ENCODE peak calls at places on chromosomes 5 and 9, in seven cellular contexts. T, C, I, U, P, L and X are unnamed samples.

GRCh38 chr5:90015584-90016018 is 394.0 kb downstream of the CETN3 start:
- DNase-seq in T (peak; percentile 14), C (no peak), I (no peak), U (no peak), P (no peak), L (no peak), X (peak; percentile 65)

GRCh38 chr9:134633362-134634142 is 8.1 kb upstream of the COL5A1 start:
- DNase-seq in T (no peak), C (no peak), I (no peak), U (no peak), P (no peak), L (no peak), X (no peak)

GRCh38 chr5:39412995-39413394 is 11.8 kb downstream of the DAB2 start:
- DNase-seq in T (no peak), C (no peak), I (no peak), U (no peak), P (no peak), L (no peak), X (no peak)

GRCh38 chr9:33250458-33250995 is 10.6 kb downstream of the SPINK4 start:
- DNase-seq in T (no peak), C (peak; percentile 59), I (no peak), U (no peak), P (no peak), L (no peak), X (no peak)

GRCh38 chr9:94639045-94639995 is at the start of gene FBP1:
- DNase-seq in T (peak; percentile 52), C (no peak), I (peak; percentile 20), U (peak; percentile 21), P (no peak), L (peak; percentile 60), X (peak; percentile 39)

GRCh38 chr5:120083851-120084615 is 380.1 kb upstream of the PRR16 start:
- DNase-seq in T (no peak), C (peak; percentile 64), I (no peak), U (no peak), P (no peak), L (no peak), X (no peak)

GRCh38 chr9:109498195-109499060 is at the start of gene PTPN3:
- DNase-seq in T (no peak), C (peak; percentile 10), I (no peak), U (no peak), P (no peak), L (no peak), X (peak; percentile 34)

GRCh38 chr9:130665431-130666392 is 1.3 kb downstream of the PRDM12 start:
- DNase-seq in T (no peak), C (no peak), I (no peak), U (no peak), P (no peak), L (no peak), X (no peak)

GRCh38 chr9:34127035-34127948 is 794 bp upstream of the DCAF12 start:
- DNase-seq in T (no peak), C (no peak), I (no peak), U (peak; percentile 4), P (no peak), L (no peak), X (no peak)

GRCh38 chr5:132222649-132223038 is 5.0 kb downstream of the P4HA2 start:
- DNase-seq in T (peak; percentile 38), C (no peak), I (no peak), U (no peak), P (no peak), L (no peak), X (no peak)

GRCh38 chr9:4983541-4984165 is 1.4 kb upstream of the JAK2 start:
- DNase-seq in T (no peak), C (no peak), I (no peak), U (no peak), P (no peak), L (peak; percentile 67), X (no peak)

GRCh38 chr9:79812507-79813261 is 240.9 kb downstream of the TLE4 start:
- DNase-seq in T (peak; percentile 10), C (no peak), I (no peak), U (no peak), P (no peak), L (no peak), X (no peak)

GRCh38 chr9:4301302-4301701 is 1.4 kb upstream of the GLIS3 start:
- DNase-seq in T (no peak), C (peak; percentile 83), I (no peak), U (no peak), P (no peak), L (peak; percentile 53), X (peak; percentile 49)

GRCh38 chr9:37730256-37730655 is 23.3 kb upstream of the TRMT10B start:
- DNase-seq in T (no peak), C (no peak), I (no peak), U (no peak), P (no peak), L (no peak), X (peak; percentile 46)

GRCh38 chr9:126860757-126861466 is 473 bp downstream of the ZBTB34 start:
- DNase-seq in T (peak; percentile 47), C (no peak), I (no peak), U (peak; percentile 41), P (no peak), L (no peak), X (peak; percentile 19)

GRCh38 chr5:7592910-7593309 is 197.0 kb downstream of the ADCY2 start:
- DNase-seq in T (no peak), C (no peak), I (no peak), U (peak; percentile 26), P (no peak), L (no peak), X (peak; percentile 29)

GRCh38 chr9:27535701-27536118 is 6.1 kb upstream of the MOB3B start:
- DNase-seq in T (no peak), C (no peak), I (no peak), U (no peak), P (no peak), L (no peak), X (no peak)

GRCh38 chr9:117826837-117827236 is 122.6 kb downstream of the TLR4 start:
- DNase-seq in T (no peak), C (no peak), I (no peak), U (no peak), P (no peak), L (no peak), X (no peak)

GRCh38 chr5:142425286-142426065 is 100.7 kb upstream of the SPRY4 start:
- DNase-seq in T (no peak), C (peak; percentile 49), I (no peak), U (no peak), P (no peak), L (no peak), X (no peak)

GRCh38 chr5:68898961-68899471 is 194.8 kb upstream of the SLC30A5 start:
- DNase-seq in T (no peak), C (peak; percentile 44), I (no peak), U (no peak), P (no peak), L (peak; percentile 91), X (peak; percentile 91)

GRCh38 chr5:117945261-117945660 is 1043.1 kb downstream of the DTWD2 start:
- DNase-seq in T (no peak), C (no peak), I (no peak), U (no peak), P (no peak), L (no peak), X (no peak)

GRCh38 chr9:127417130-127418036 is 6.8 kb upstream of the ZNF79 start:
- DNase-seq in T (no peak), C (peak; percentile 41), I (no peak), U (no peak), P (no peak), L (peak; percentile 79), X (peak; percentile 97)

GRCh38 chr9:35733109-35733541 is 659 bp downstream of the CREB3 start:
- DNase-seq in T (peak; percentile 56), C (peak; percentile 38), I (no peak), U (no peak), P (no peak), L (peak; percentile 63), X (peak; percentile 68)

GRCh38 chr5:73709536-73710129 is 83.6 kb downstream of the ARHGEF28 start:
- DNase-seq in T (no peak), C (no peak), I (no peak), U (no peak), P (no peak), L (peak; percentile 70), X (peak; percentile 78)

GRCh38 chr5:143402464-143403356 is 776 bp downstream of the NR3C1 start:
- DNase-seq in T (peak; percentile 28), C (peak; percentile 24), I (peak; percentile 39), U (peak; percentile 40), P (peak; percentile 43), L (peak; percentile 51), X (peak; percentile 33)

GRCh38 chr5:174951151-174951780 is 226.9 kb downstream of the MSX2 start:
- DNase-seq in T (peak; percentile 72), C (peak; percentile 57), I (peak; percentile 4), U (peak; percentile 68), P (peak; percentile 40), L (peak; percentile 48), X (peak; percentile 67)

GRCh38 chr9:113986931-113987330 is 91.2 kb downstream of the AMBP start:
- DNase-seq in T (no peak), C (no peak), I (no peak), U (no peak), P (no peak), L (no peak), X (no peak)

GRCh38 chr5:32506251-32506661 is 61.7 kb upstream of the ZFR start:
- DNase-seq in T (no peak), C (peak; percentile 45), I (no peak), U (no peak), P (no peak), L (no peak), X (peak; percentile 19)

GRCh38 chr5:69149676-69150010 is 17.3 kb upstream of the CCNB1 start:
- DNase-seq in T (no peak), C (no peak), I (no peak), U (no peak), P (no peak), L (no peak), X (no peak)

GRCh38 chr9:4226331-4227250 is 73.3 kb downstream of the GLIS3 start:
- DNase-seq in T (no peak), C (no peak), I (no peak), U (no peak), P (no peak), L (no peak), X (no peak)

GRCh38 chr9:27407966-27408365 is 111.0 kb upstream of the EQTN start:
- DNase-seq in T (no peak), C (no peak), I (no peak), U (no peak), P (no peak), L (peak; percentile 49), X (peak; percentile 79)